ENCODE peak calls at places on chromosomes 12 and 14, in ten cellular contexts. One of them, this sample, is unnamed.
A peak's percentile ranks its signal among the peaks of the same experiment; 100 is the strongest.

GRCh38 chr12:16120027-16120426 is 157.5 kb downstream of the SLC15A5 start:
- DNase-seq in hepatocyte: peak; percentile 38
- DNase-seq in psoas muscle: no peak
- DNase-seq in SK-N-SH: no peak
- DNase-seq in astrocyte: no peak
- DNase-seq in brain microvascular endothelial cell: no peak
- DNase-seq in spleen: no peak
- DNase-seq in cardiac muscle cell: peak; percentile 60
- DNase-seq in CD8-positive, alpha-beta T cell: no peak
- DNase-seq in mesenchymal stem cell: no peak
- DNase-seq in this sample: no peak

GRCh38 chr12:65845751-65846537 is 21.7 kb downstream of the HMGA2 start:
- DNase-seq in hepatocyte: no peak
- DNase-seq in brain microvascular endothelial cell: no peak
- DNase-seq in astrocyte: no peak
- DNase-seq in SK-N-SH: no peak
- DNase-seq in mesenchymal stem cell: no peak
- DNase-seq in spleen: no peak
- DNase-seq in psoas muscle: no peak
- DNase-seq in cardiac muscle cell: no peak
- DNase-seq in CD8-positive, alpha-beta T cell: no peak
- DNase-seq in this sample: no peak

GRCh38 chr12:26271889-26272492 is 76.6 kb downstream of the SSPN start:
- DNase-seq in cardiac muscle cell: peak; percentile 28
- DNase-seq in SK-N-SH: no peak
- DNase-seq in CD8-positive, alpha-beta T cell: no peak
- DNase-seq in brain microvascular endothelial cell: peak; percentile 97
- DNase-seq in psoas muscle: peak; percentile 76
- DNase-seq in hepatocyte: peak; percentile 82
- DNase-seq in spleen: peak; percentile 80
- DNase-seq in astrocyte: peak; percentile 92
- DNase-seq in mesenchymal stem cell: peak; percentile 90
- DNase-seq in this sample: peak; percentile 35

GRCh38 chr14:24710403-24711063 is 76.5 kb upstream of the GZMB start:
- DNase-seq in mesenchymal stem cell: peak; percentile 43
- DNase-seq in spleen: no peak
- DNase-seq in brain microvascular endothelial cell: peak; percentile 47
- DNase-seq in hepatocyte: peak; percentile 78
- DNase-seq in cardiac muscle cell: peak; percentile 59
- DNase-seq in psoas muscle: no peak
- DNase-seq in SK-N-SH: peak; percentile 45
- DNase-seq in astrocyte: peak; percentile 41
- DNase-seq in CD8-positive, alpha-beta T cell: peak; percentile 52
- DNase-seq in this sample: peak; percentile 6

GRCh38 chr14:32230181-32230580 is 27.1 kb upstream of the RNU6-8 start:
- DNase-seq in hepatocyte: no peak
- DNase-seq in spleen: no peak
- DNase-seq in cardiac muscle cell: no peak
- DNase-seq in mesenchymal stem cell: peak; percentile 32
- DNase-seq in astrocyte: peak; percentile 91
- DNase-seq in CD8-positive, alpha-beta T cell: no peak
- DNase-seq in brain microvascular endothelial cell: no peak
- DNase-seq in SK-N-SH: no peak
- DNase-seq in psoas muscle: no peak
- DNase-seq in this sample: no peak

GRCh38 chr12:87365423-87365822 is 663.8 kb downstream of the C12orf50 start:
- DNase-seq in mesenchymal stem cell: no peak
- DNase-seq in psoas muscle: no peak
- DNase-seq in SK-N-SH: no peak
- DNase-seq in CD8-positive, alpha-beta T cell: no peak
- DNase-seq in astrocyte: no peak
- DNase-seq in brain microvascular endothelial cell: no peak
- DNase-seq in hepatocyte: no peak
- DNase-seq in spleen: no peak
- DNase-seq in cardiac muscle cell: no peak
- DNase-seq in this sample: no peak

GRCh38 chr12:126069549-126070165 is 1004.4 kb downstream of the AACS start:
- DNase-seq in astrocyte: peak; percentile 46
- DNase-seq in SK-N-SH: peak; percentile 20
- DNase-seq in brain microvascular endothelial cell: peak; percentile 50
- DNase-seq in psoas muscle: no peak
- DNase-seq in hepatocyte: peak; percentile 67
- DNase-seq in cardiac muscle cell: peak; percentile 67
- DNase-seq in mesenchymal stem cell: peak; percentile 26
- DNase-seq in CD8-positive, alpha-beta T cell: no peak
- DNase-seq in spleen: no peak
- DNase-seq in this sample: peak; percentile 38

GRCh38 chr12:1592444-1593231 is 1.7 kb downstream of the FBXL14 start:
- DNase-seq in cardiac muscle cell: peak; percentile 24
- DNase-seq in hepatocyte: peak; percentile 48
- DNase-seq in spleen: peak; percentile 88
- DNase-seq in SK-N-SH: peak; percentile 66
- DNase-seq in CD8-positive, alpha-beta T cell: peak; percentile 61
- DNase-seq in psoas muscle: peak; percentile 60
- DNase-seq in brain microvascular endothelial cell: peak; percentile 72
- DNase-seq in mesenchymal stem cell: peak; percentile 80
- DNase-seq in astrocyte: peak; percentile 57
- DNase-seq in this sample: peak; percentile 81

GRCh38 chr12:1922075-1922709 is 3.7 kb upstream of the CACNA2D4 start:
- DNase-seq in mesenchymal stem cell: no peak
- DNase-seq in spleen: peak; percentile 78
- DNase-seq in astrocyte: no peak
- DNase-seq in cardiac muscle cell: no peak
- DNase-seq in hepatocyte: peak; percentile 10
- DNase-seq in psoas muscle: peak; percentile 32
- DNase-seq in CD8-positive, alpha-beta T cell: no peak
- DNase-seq in SK-N-SH: peak; percentile 25
- DNase-seq in brain microvascular endothelial cell: no peak
- DNase-seq in this sample: no peak

GRCh38 chr12:53726342-53726741 is 910 bp downstream of the CALCOCO1 start:
- DNase-seq in CD8-positive, alpha-beta T cell: no peak
- DNase-seq in mesenchymal stem cell: no peak
- DNase-seq in brain microvascular endothelial cell: no peak
- DNase-seq in psoas muscle: no peak
- DNase-seq in astrocyte: no peak
- DNase-seq in cardiac muscle cell: no peak
- DNase-seq in SK-N-SH: no peak
- DNase-seq in hepatocyte: no peak
- DNase-seq in spleen: peak; percentile 33
- DNase-seq in this sample: no peak

GRCh38 chr12:121005346-121005815 is 10.9 kb downstream of the C12orf43 start:
- DNase-seq in hepatocyte: peak; percentile 65
- DNase-seq in CD8-positive, alpha-beta T cell: peak; percentile 33
- DNase-seq in astrocyte: no peak
- DNase-seq in cardiac muscle cell: peak; percentile 54
- DNase-seq in psoas muscle: no peak
- DNase-seq in SK-N-SH: peak; percentile 70
- DNase-seq in mesenchymal stem cell: peak; percentile 54
- DNase-seq in spleen: peak; percentile 81
- DNase-seq in brain microvascular endothelial cell: peak; percentile 52
- DNase-seq in this sample: peak; percentile 32

GRCh38 chr14:96038558-96038919 is 623 bp upstream of the C14orf132 start:
- DNase-seq in cardiac muscle cell: no peak
- DNase-seq in psoas muscle: no peak
- DNase-seq in hepatocyte: no peak
- DNase-seq in mesenchymal stem cell: no peak
- DNase-seq in spleen: no peak
- DNase-seq in CD8-positive, alpha-beta T cell: no peak
- DNase-seq in brain microvascular endothelial cell: no peak
- DNase-seq in astrocyte: no peak
- DNase-seq in SK-N-SH: no peak
- DNase-seq in this sample: no peak

GRCh38 chr14:68955164-68955921 is 23.8 kb downstream of the ACTN1 start:
- DNase-seq in CD8-positive, alpha-beta T cell: no peak
- DNase-seq in psoas muscle: no peak
- DNase-seq in cardiac muscle cell: no peak
- DNase-seq in SK-N-SH: no peak
- DNase-seq in spleen: no peak
- DNase-seq in hepatocyte: no peak
- DNase-seq in astrocyte: no peak
- DNase-seq in mesenchymal stem cell: peak; percentile 53
- DNase-seq in brain microvascular endothelial cell: no peak
- DNase-seq in this sample: peak; percentile 37

GRCh38 chr12:121711925-121712461 is 559 bp upstream of the TMEM120B start:
- DNase-seq in spleen: peak; percentile 80
- DNase-seq in mesenchymal stem cell: no peak
- DNase-seq in CD8-positive, alpha-beta T cell: peak; percentile 8
- DNase-seq in brain microvascular endothelial cell: no peak
- DNase-seq in SK-N-SH: no peak
- DNase-seq in astrocyte: no peak
- DNase-seq in psoas muscle: peak; percentile 77
- DNase-seq in cardiac muscle cell: peak; percentile 60
- DNase-seq in hepatocyte: peak; percentile 71
- DNase-seq in this sample: peak; percentile 26

GRCh38 chr12:76360316-76360715 is 12.1 kb upstream of the BBS10 start:
- DNase-seq in SK-N-SH: no peak
- DNase-seq in CD8-positive, alpha-beta T cell: no peak
- DNase-seq in brain microvascular endothelial cell: no peak
- DNase-seq in cardiac muscle cell: no peak
- DNase-seq in mesenchymal stem cell: no peak
- DNase-seq in psoas muscle: no peak
- DNase-seq in hepatocyte: no peak
- DNase-seq in spleen: no peak
- DNase-seq in astrocyte: no peak
- DNase-seq in this sample: no peak

GRCh38 chr12:76368230-76368629 is 20.0 kb upstream of the BBS10 start:
- DNase-seq in hepatocyte: no peak
- DNase-seq in psoas muscle: no peak
- DNase-seq in spleen: no peak
- DNase-seq in brain microvascular endothelial cell: no peak
- DNase-seq in mesenchymal stem cell: no peak
- DNase-seq in SK-N-SH: no peak
- DNase-seq in CD8-positive, alpha-beta T cell: no peak
- DNase-seq in cardiac muscle cell: no peak
- DNase-seq in astrocyte: no peak
- DNase-seq in this sample: no peak

GRCh38 chr12:76366163-76366562 is 17.9 kb upstream of the BBS10 start:
- DNase-seq in mesenchymal stem cell: no peak
- DNase-seq in CD8-positive, alpha-beta T cell: no peak
- DNase-seq in brain microvascular endothelial cell: no peak
- DNase-seq in spleen: no peak
- DNase-seq in cardiac muscle cell: no peak
- DNase-seq in SK-N-SH: no peak
- DNase-seq in psoas muscle: no peak
- DNase-seq in astrocyte: no peak
- DNase-seq in hepatocyte: no peak
- DNase-seq in this sample: no peak
- H3K36me3 ChIP-seq in mesenchymal stem cell: peaks cover 74% of the 10 kb centered on the region
- H3K36me3 ChIP-seq in CD8-positive, alpha-beta T cell: peaks cover 29% of the 10 kb centered on the region
- H3K36me3 ChIP-seq in brain microvascular endothelial cell: peaks cover 19% of the 10 kb centered on the region
- H3K36me3 ChIP-seq in spleen: peaks cover 85% of the 10 kb centered on the region
- H3K36me3 ChIP-seq in cardiac muscle cell: peaks cover 41% of the 10 kb centered on the region
- H3K36me3 ChIP-seq in SK-N-SH: peaks cover 48% of the 10 kb centered on the region
- H3K36me3 ChIP-seq in psoas muscle: peaks cover 73% of the 10 kb centered on the region
- H3K36me3 ChIP-seq in astrocyte: peaks cover 34% of the 10 kb centered on the region
- H3K36me3 ChIP-seq in hepatocyte: peaks cover 7% of the 10 kb centered on the region
- H3K36me3 ChIP-seq in this sample: peaks cover 38% of the 10 kb centered on the region

GRCh38 chr14:31027847-31028246 is 1.7 kb upstream of the STRN3 start:
- DNase-seq in SK-N-SH: peak; percentile 32
- DNase-seq in hepatocyte: no peak
- DNase-seq in CD8-positive, alpha-beta T cell: no peak
- DNase-seq in brain microvascular endothelial cell: no peak
- DNase-seq in spleen: no peak
- DNase-seq in mesenchymal stem cell: no peak
- DNase-seq in psoas muscle: no peak
- DNase-seq in cardiac muscle cell: no peak
- DNase-seq in astrocyte: no peak
- DNase-seq in this sample: no peak
- H3K4me3 ChIP-seq in SK-N-SH: peak overlapping the region; percentile 73
- H3K4me3 ChIP-seq in hepatocyte: peak overlapping the region; percentile 47
- H3K4me3 ChIP-seq in CD8-positive, alpha-beta T cell: no peak overlapping the region
- H3K4me3 ChIP-seq in brain microvascular endothelial cell: no peak overlapping the region
- H3K4me3 ChIP-seq in spleen: no peak overlapping the region
- H3K4me3 ChIP-seq in mesenchymal stem cell: no peak overlapping the region
- H3K4me3 ChIP-seq in psoas muscle: peak overlapping the region; percentile 98
- H3K4me3 ChIP-seq in cardiac muscle cell: no peak overlapping the region
- H3K4me3 ChIP-seq in astrocyte: no peak overlapping the region
- H3K4me3 ChIP-seq in this sample: no peak overlapping the region

GRCh38 chr12:104557488-104558195 is 100.9 kb downstream of the CHST11 start:
- DNase-seq in psoas muscle: no peak
- DNase-seq in SK-N-SH: no peak
- DNase-seq in mesenchymal stem cell: no peak
- DNase-seq in hepatocyte: no peak
- DNase-seq in cardiac muscle cell: no peak
- DNase-seq in brain microvascular endothelial cell: no peak
- DNase-seq in spleen: no peak
- DNase-seq in CD8-positive, alpha-beta T cell: no peak
- DNase-seq in astrocyte: no peak
- DNase-seq in this sample: no peak
- H3K36me3 ChIP-seq in psoas muscle: no peaks in the 10 kb centered on the region
- H3K36me3 ChIP-seq in SK-N-SH: no peaks in the 10 kb centered on the region
- H3K36me3 ChIP-seq in mesenchymal stem cell: no peaks in the 10 kb centered on the region
- H3K36me3 ChIP-seq in hepatocyte: no peaks in the 10 kb centered on the region
- H3K36me3 ChIP-seq in cardiac muscle cell: no peaks in the 10 kb centered on the region
- H3K36me3 ChIP-seq in brain microvascular endothelial cell: no peaks in the 10 kb centered on the region
- H3K36me3 ChIP-seq in spleen: no peaks in the 10 kb centered on the region
- H3K36me3 ChIP-seq in CD8-positive, alpha-beta T cell: no peaks in the 10 kb centered on the region
- H3K36me3 ChIP-seq in astrocyte: no peaks in the 10 kb centered on the region
- H3K36me3 ChIP-seq in this sample: no peaks in the 10 kb centered on the region

GRCh38 chr14:64610049-64610746 is 60.4 kb downstream of the PPP1R36 start:
- DNase-seq in spleen: no peak
- DNase-seq in CD8-positive, alpha-beta T cell: no peak
- DNase-seq in hepatocyte: no peak
- DNase-seq in cardiac muscle cell: no peak
- DNase-seq in psoas muscle: no peak
- DNase-seq in astrocyte: no peak
- DNase-seq in mesenchymal stem cell: no peak
- DNase-seq in SK-N-SH: no peak
- DNase-seq in brain microvascular endothelial cell: no peak
- DNase-seq in this sample: no peak
- H3K4me3 ChIP-seq in spleen: no peak overlapping the region
- H3K4me3 ChIP-seq in CD8-positive, alpha-beta T cell: no peak overlapping the region
- H3K4me3 ChIP-seq in hepatocyte: no peak overlapping the region
- H3K4me3 ChIP-seq in cardiac muscle cell: no peak overlapping the region
- H3K4me3 ChIP-seq in psoas muscle: no peak overlapping the region
- H3K4me3 ChIP-seq in astrocyte: no peak overlapping the region
- H3K4me3 ChIP-seq in mesenchymal stem cell: no peak overlapping the region
- H3K4me3 ChIP-seq in SK-N-SH: no peak overlapping the region
- H3K4me3 ChIP-seq in brain microvascular endothelial cell: no peak overlapping the region
- H3K4me3 ChIP-seq in this sample: no peak overlapping the region

GRCh38 chr12:57239587-57240068 is 10.1 kb downstream of the SHMT2 start:
- DNase-seq in cardiac muscle cell: no peak
- DNase-seq in spleen: no peak
- DNase-seq in psoas muscle: no peak
- DNase-seq in SK-N-SH: no peak
- DNase-seq in astrocyte: no peak
- DNase-seq in mesenchymal stem cell: no peak
- DNase-seq in brain microvascular endothelial cell: no peak
- DNase-seq in CD8-positive, alpha-beta T cell: no peak
- DNase-seq in hepatocyte: no peak
- DNase-seq in this sample: no peak
- H3K36me3 ChIP-seq in cardiac muscle cell: no peaks in the 10 kb centered on the region
- H3K36me3 ChIP-seq in spleen: peaks cover 11% of the 10 kb centered on the region
- H3K36me3 ChIP-seq in psoas muscle: peaks cover 20% of the 10 kb centered on the region
- H3K36me3 ChIP-seq in SK-N-SH: peaks cover 3% of the 10 kb centered on the region
- H3K36me3 ChIP-seq in astrocyte: no peaks in the 10 kb centered on the region
- H3K36me3 ChIP-seq in mesenchymal stem cell: peaks cover 5% of the 10 kb centered on the region
- H3K36me3 ChIP-seq in brain microvascular endothelial cell: peaks cover 5% of the 10 kb centered on the region
- H3K36me3 ChIP-seq in CD8-positive, alpha-beta T cell: no peaks in the 10 kb centered on the region
- H3K36me3 ChIP-seq in hepatocyte: no peaks in the 10 kb centered on the region
- H3K36me3 ChIP-seq in this sample: peaks cover 2% of the 10 kb centered on the region